ENCODE peak calls at places on chromosomes 11 and 22, in four cellular contexts. One of them, this sample, is unnamed.

GRCh38 chr11:115901069-115901468 is 396.9 kb upstream of the CADM1 start:
- DNase-seq in AG04449: no peak
- DNase-seq in stomach: no peak
- DNase-seq in lower lobe of right lung: no peak
- DNase-seq in this sample: no peak

GRCh38 chr11:12287374-12288211 is 89.8 kb upstream of the PARVA start:
- DNase-seq in stomach: peak
- DNase-seq in AG04449: peak
- DNase-seq in lower lobe of right lung: no peak
- DNase-seq in this sample: peak

GRCh38 chr11:50412832-50413231 is 380.2 kb downstream of the OR4C45 start:
- DNase-seq in stomach: no peak
- DNase-seq in AG04449: no peak
- DNase-seq in lower lobe of right lung: peak
- DNase-seq in this sample: no peak

GRCh38 chr11:104333977-104334376 is 170.0 kb upstream of the PDGFD start:
- DNase-seq in AG04449: no peak
- DNase-seq in stomach: no peak
- DNase-seq in lower lobe of right lung: no peak
- DNase-seq in this sample: no peak

GRCh38 chr11:12800032-12800671 is 125.9 kb downstream of the TEAD1 start:
- DNase-seq in lower lobe of right lung: no peak
- DNase-seq in stomach: peak
- DNase-seq in AG04449: no peak
- DNase-seq in this sample: no peak

GRCh38 chr11:67379061-67380058 is 6.0 kb upstream of the CLCF1 start:
- DNase-seq in lower lobe of right lung: no peak
- DNase-seq in stomach: no peak
- DNase-seq in AG04449: no peak
- DNase-seq in this sample: no peak

GRCh38 chr11:66289548-66290331 is 797 bp upstream of the YIF1A start:
- DNase-seq in AG04449: no peak
- DNase-seq in stomach: peak
- DNase-seq in lower lobe of right lung: peak
- DNase-seq in this sample: no peak

GRCh38 chr22:43004362-43005035 is 10.4 kb downstream of the PACSIN2 start:
- DNase-seq in lower lobe of right lung: peak
- DNase-seq in AG04449: peak
- DNase-seq in stomach: no peak
- DNase-seq in this sample: no peak

GRCh38 chr11:18721576-18722292 is 4.3 kb downstream of the IGSF22 start:
- DNase-seq in stomach: peak
- DNase-seq in lower lobe of right lung: peak
- DNase-seq in AG04449: no peak
- DNase-seq in this sample: no peak

GRCh38 chr11:69642549-69642912 is 1.6 kb downstream of the CCND1 start:
- DNase-seq in lower lobe of right lung: no peak
- DNase-seq in AG04449: no peak
- DNase-seq in stomach: peak
- DNase-seq in this sample: no peak

GRCh38 chr11:107830915-107831540 is 27.6 kb downstream of the SLC35F2 start:
- DNase-seq in lower lobe of right lung: no peak
- DNase-seq in stomach: peak
- DNase-seq in AG04449: no peak
- DNase-seq in this sample: no peak

GRCh38 chr11:2096919-2097301 is 42.3 kb downstream of the IGF2 start:
- DNase-seq in AG04449: no peak
- DNase-seq in stomach: no peak
- DNase-seq in lower lobe of right lung: peak
- DNase-seq in this sample: no peak

GRCh38 chr22:22728382-22728781 is 84.0 kb downstream of the GGTLC2 start:
- DNase-seq in stomach: no peak
- DNase-seq in lower lobe of right lung: no peak
- DNase-seq in AG04449: no peak
- DNase-seq in this sample: no peak

GRCh38 chr11:62811659-62812058 is 6.4 kb upstream of the NXF1 start:
- DNase-seq in AG04449: no peak
- DNase-seq in lower lobe of right lung: no peak
- DNase-seq in stomach: no peak
- DNase-seq in this sample: no peak

GRCh38 chr22:35961480-35961902 is 67.1 kb downstream of the RBFOX2 start:
- DNase-seq in lower lobe of right lung: no peak
- DNase-seq in stomach: no peak
- DNase-seq in AG04449: peak
- DNase-seq in this sample: peak

GRCh38 chr11:69333906-69334305 is 40.0 kb downstream of the MYEOV start:
- DNase-seq in AG04449: no peak
- DNase-seq in stomach: peak
- DNase-seq in lower lobe of right lung: no peak
- DNase-seq in this sample: no peak

GRCh38 chr22:30821863-30822215 is 127.2 kb downstream of the OSBP2 start:
- DNase-seq in lower lobe of right lung: no peak
- DNase-seq in AG04449: no peak
- DNase-seq in stomach: no peak
- DNase-seq in this sample: no peak

GRCh38 chr22:48090332-48090672 is 1327.9 kb downstream of the TBC1D22A start:
- DNase-seq in stomach: no peak
- DNase-seq in lower lobe of right lung: no peak
- DNase-seq in AG04449: no peak
- DNase-seq in this sample: no peak

GRCh38 chr11:11157201-11157600 is 195.8 kb downstream of the CSNK2A3 start:
- DNase-seq in stomach: no peak
- DNase-seq in lower lobe of right lung: no peak
- DNase-seq in AG04449: no peak
- DNase-seq in this sample: no peak

GRCh38 chr11:113162590-113162961 is 151.8 kb upstream of the TTC12 start:
- DNase-seq in lower lobe of right lung: no peak
- DNase-seq in AG04449: no peak
- DNase-seq in stomach: peak
- DNase-seq in this sample: no peak

GRCh38 chr22:38870791-38871359 is 1.1 kb downstream of the CBX6 start:
- DNase-seq in lower lobe of right lung: no peak
- DNase-seq in stomach: peak
- DNase-seq in AG04449: no peak
- DNase-seq in this sample: no peak

GRCh38 chr11:104332110-104332509 is 168.2 kb upstream of the PDGFD start:
- DNase-seq in stomach: peak
- DNase-seq in AG04449: no peak
- DNase-seq in lower lobe of right lung: no peak
- DNase-seq in this sample: no peak

GRCh38 chr11:132999031-132999430 is 533.3 kb downstream of the OPCML start:
- DNase-seq in lower lobe of right lung: no peak
- DNase-seq in stomach: no peak
- DNase-seq in AG04449: no peak
- DNase-seq in this sample: no peak
- H3K4me3 ChIP-seq in lower lobe of right lung: no peak
- H3K4me3 ChIP-seq in stomach: no peak
- H3K4me3 ChIP-seq in AG04449: no peak
- H3K4me3 ChIP-seq in this sample: no peak

GRCh38 chr11:7257744-7258143 is 6.0 kb downstream of the SYT9 start:
- DNase-seq in AG04449: no peak
- DNase-seq in lower lobe of right lung: no peak
- DNase-seq in stomach: no peak
- DNase-seq in this sample: no peak

GRCh38 chr11:7263842-7264241 is 12.1 kb downstream of the SYT9 start:
- DNase-seq in lower lobe of right lung: no peak
- DNase-seq in AG04449: no peak
- DNase-seq in stomach: no peak
- DNase-seq in this sample: no peak

GRCh38 chr11:7262672-7263071 is 11.0 kb downstream of the SYT9 start:
- DNase-seq in stomach: no peak
- DNase-seq in lower lobe of right lung: no peak
- DNase-seq in AG04449: no peak
- DNase-seq in this sample: no peak

GRCh38 chr11:7256943-7257342 is 5.2 kb downstream of the SYT9 start:
- DNase-seq in stomach: no peak
- DNase-seq in AG04449: no peak
- DNase-seq in lower lobe of right lung: no peak
- DNase-seq in this sample: no peak

DNA sequence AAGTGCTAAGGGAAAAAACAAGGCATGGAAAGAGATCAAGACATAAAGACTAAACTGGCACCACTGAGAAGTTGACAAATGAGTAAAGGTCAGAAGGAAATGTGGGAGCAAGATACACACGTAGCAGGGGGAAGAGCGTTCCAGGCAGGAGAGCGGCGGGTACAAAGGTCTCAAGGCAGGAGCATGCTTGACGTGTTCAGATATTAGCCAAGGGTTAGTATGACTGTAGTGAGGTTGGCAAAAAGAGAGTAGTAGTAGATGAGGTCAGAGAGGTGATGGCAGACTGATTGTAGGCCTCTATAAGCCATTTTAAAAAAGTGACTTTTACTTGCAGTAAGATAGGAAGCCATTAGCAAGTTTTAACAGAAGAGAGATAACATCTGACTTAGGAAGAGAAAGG is 9.9 kb downstream of the SYT9 start:
- DNase-seq in lower lobe of right lung: no peak
- DNase-seq in AG04449: no peak
- DNase-seq in stomach: no peak
- DNase-seq in this sample: no peak
- H3K4me3 ChIP-seq in lower lobe of right lung: no peak
- H3K4me3 ChIP-seq in AG04449: no peak
- H3K4me3 ChIP-seq in stomach: no peak
- H3K4me3 ChIP-seq in this sample: no peak

GRCh38 chr22:17999851-18000250 is 24.5 kb downstream of the MICAL3 start:
- DNase-seq in lower lobe of right lung: no peak
- DNase-seq in stomach: no peak
- DNase-seq in AG04449: no peak
- DNase-seq in this sample: no peak
- H3K4me3 ChIP-seq in lower lobe of right lung: peak
- H3K4me3 ChIP-seq in stomach: peak
- H3K4me3 ChIP-seq in AG04449: peak
- H3K4me3 ChIP-seq in this sample: peak

GRCh38 chr22:29269731-29270474 is 1.8 kb downstream of the EWSR1 start:
- DNase-seq in stomach: no peak
- DNase-seq in AG04449: no peak
- DNase-seq in lower lobe of right lung: no peak
- DNase-seq in this sample: no peak

GRCh38 chr22:29275819-29276565 is 7.9 kb downstream of the EWSR1 start:
- DNase-seq in AG04449: no peak
- DNase-seq in lower lobe of right lung: no peak
- DNase-seq in stomach: no peak
- DNase-seq in this sample: no peak

GRCh38 chr22:29270475-29271271 is 2.6 kb downstream of the EWSR1 start:
- DNase-seq in stomach: no peak
- DNase-seq in AG04449: no peak
- DNase-seq in lower lobe of right lung: no peak
- DNase-seq in this sample: no peak

GRCh38 chr22:29275167-29275566 is 7.1 kb downstream of the EWSR1 start:
- DNase-seq in lower lobe of right lung: no peak
- DNase-seq in stomach: no peak
- DNase-seq in AG04449: no peak
- DNase-seq in this sample: no peak

GRCh38 chr22:29272624-29273023 is 4.6 kb downstream of the EWSR1 start:
- DNase-seq in stomach: no peak
- DNase-seq in AG04449: no peak
- DNase-seq in lower lobe of right lung: no peak
- DNase-seq in this sample: no peak
- H3K4me3 ChIP-seq in stomach: no peak
- H3K4me3 ChIP-seq in AG04449: no peak
- H3K4me3 ChIP-seq in lower lobe of right lung: no peak
- H3K4me3 ChIP-seq in this sample: no peak

GRCh38 chr22:46065733-46066454 is 84.4 kb upstream of the PPARA start:
- DNase-seq in lower lobe of right lung: no peak
- DNase-seq in AG04449: no peak
- DNase-seq in stomach: no peak
- DNase-seq in this sample: no peak

GRCh38 chr22:46066691-46067090 is 83.6 kb upstream of the PPARA start:
- DNase-seq in stomach: peak
- DNase-seq in AG04449: no peak
- DNase-seq in lower lobe of right lung: peak
- DNase-seq in this sample: no peak

GRCh38 chr22:46068908-46069481 is 81.3 kb upstream of the PPARA start:
- DNase-seq in lower lobe of right lung: peak
- DNase-seq in stomach: peak
- DNase-seq in AG04449: peak
- DNase-seq in this sample: no peak

GRCh38 chr22:46068176-46068907 is 82.0 kb upstream of the PPARA start:
- DNase-seq in AG04449: no peak
- DNase-seq in stomach: no peak
- DNase-seq in lower lobe of right lung: no peak
- DNase-seq in this sample: no peak

GRCh38 chr22:46067159-46068111 is 82.9 kb upstream of the PPARA start:
- DNase-seq in lower lobe of right lung: peak
- DNase-seq in stomach: peak
- DNase-seq in AG04449: no peak
- DNase-seq in this sample: no peak
- H3K4me3 ChIP-seq in lower lobe of right lung: peak
- H3K4me3 ChIP-seq in stomach: peak
- H3K4me3 ChIP-seq in AG04449: no peak
- H3K4me3 ChIP-seq in this sample: no peak

GRCh38 chr22:20438678-20439492 is 1.3 kb upstream of the SCARF2 start:
- DNase-seq in AG04449: no peak
- DNase-seq in stomach: no peak
- DNase-seq in lower lobe of right lung: peak
- DNase-seq in this sample: no peak

GRCh38 chr22:20437253-20438065 is at the start of gene SCARF2:
- DNase-seq in stomach: no peak
- DNase-seq in lower lobe of right lung: peak
- DNase-seq in AG04449: no peak
- DNase-seq in this sample: no peak

GRCh38 chr22:20436309-20437252 is 1.0 kb downstream of the SCARF2 start:
- DNase-seq in lower lobe of right lung: peak
- DNase-seq in AG04449: no peak
- DNase-seq in stomach: no peak
- DNase-seq in this sample: no peak

GRCh38 chr22:20439556-20439927 is 1.9 kb upstream of the SCARF2 start:
- DNase-seq in stomach: no peak
- DNase-seq in AG04449: no peak
- DNase-seq in lower lobe of right lung: no peak
- DNase-seq in this sample: no peak

DNA sequence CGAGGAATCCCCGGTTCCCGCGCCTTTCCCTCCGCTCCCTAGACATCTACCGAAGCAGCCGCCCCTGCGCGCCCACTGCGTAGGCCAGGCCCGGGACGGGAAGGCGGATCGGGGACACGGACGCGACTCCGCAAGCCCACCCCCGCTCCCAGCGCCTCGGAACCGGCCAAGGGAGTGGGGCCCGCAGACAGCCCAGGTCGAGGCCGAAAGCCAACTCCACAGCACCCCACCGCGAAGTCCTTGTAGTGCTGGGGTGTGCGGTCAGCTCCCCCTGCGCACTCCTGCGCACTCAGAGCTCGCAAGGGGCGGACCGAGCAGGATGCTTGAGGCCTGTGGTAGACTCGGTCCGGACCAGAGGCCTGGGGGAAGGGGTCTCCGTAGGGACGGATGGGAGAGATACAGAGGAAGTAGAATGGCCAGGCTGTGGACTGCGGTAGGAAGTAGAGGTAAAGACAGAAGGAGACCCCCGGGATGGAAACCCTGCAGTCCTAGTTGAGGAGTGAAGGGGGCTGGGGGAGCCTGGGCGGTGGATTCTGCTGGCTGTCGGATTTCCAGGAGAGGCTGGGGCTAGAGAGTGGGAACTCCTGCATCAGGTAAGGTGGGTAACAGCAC is 547 bp upstream of the SCARF2 start:
- DNase-seq in AG04449: no peak
- DNase-seq in stomach: no peak
- DNase-seq in lower lobe of right lung: peak
- DNase-seq in this sample: no peak
- H3K4me3 ChIP-seq in AG04449: peak
- H3K4me3 ChIP-seq in stomach: peak
- H3K4me3 ChIP-seq in lower lobe of right lung: peak
- H3K4me3 ChIP-seq in this sample: peak